ENCODE peak calls at places on chromosomes 16 and 17, in seven cellular contexts. N is GM10248; F is kidney epithelial cell; V is Caco-2; S is tibial artery; O is CD4-positive, alpha-beta T cell; G is WTC11. T is an unnamed sample.
A peak's percentile ranks its signal among the peaks of the same experiment; 100 is the strongest.

GRCh38 chr17:71741836-71742235 is 379.0 kb upstream of the SOX9 start:
- DNase-seq in O (no peak), G (no peak), F (no peak), S (no peak), N (no peak), V (no peak), T (no peak)

GRCh38 chr16:71933913-71934696 is 38.8 kb downstream of the IST1 start:
- DNase-seq in S (no peak), F (peak; percentile 54), N (no peak), V (no peak), G (no peak), O (no peak), T (no peak)

GRCh38 chr16:71666928-71667707 is 41.1 kb downstream of the MARVELD3 start:
- DNase-seq in N (no peak), O (no peak), G (no peak), V (peak; percentile 62), S (no peak), F (no peak), T (no peak)

GRCh38 chr16:4787627-4788482 is at the start of gene SEPTIN12:
- DNase-seq in V (peak; percentile 67), G (no peak), N (no peak), S (no peak), O (no peak), F (no peak), T (no peak)

GRCh38 chr16:79042886-79043285 is 557.7 kb downstream of the MAF start:
- DNase-seq in G (no peak), V (no peak), S (no peak), F (no peak), O (no peak), N (no peak), T (no peak)

GRCh38 chr17:61157246-61157887 is 242.3 kb upstream of the TBX2 start:
- DNase-seq in N (no peak), V (no peak), F (no peak), O (no peak), G (no peak), S (no peak), T (peak; percentile 10)

GRCh38 chr16:14121135-14121534 is 50.0 kb downstream of the MRTFB start:
- DNase-seq in G (no peak), N (peak; percentile 13), F (no peak), S (no peak), O (no peak), V (no peak), T (no peak)

GRCh38 chr17:16374129-16374528 is 6.8 kb upstream of the UBB start:
- DNase-seq in G (no peak), V (no peak), O (no peak), F (no peak), N (no peak), S (no peak), T (no peak)

GRCh38 chr17:56681561-56682266 is 88.2 kb downstream of the NOG start:
- DNase-seq in N (no peak), F (peak; percentile 98), V (no peak), O (no peak), G (no peak), S (no peak), T (no peak)

GRCh38 chr16:69453936-69454335 is 29.5 kb downstream of the CYB5B start:
- DNase-seq in V (no peak), S (no peak), F (no peak), N (no peak), G (no peak), O (no peak), T (no peak)

GRCh38 chr16:80666378-80667257 is 125.8 kb downstream of the DYNLRB2 start:
- DNase-seq in O (no peak), F (no peak), N (no peak), V (no peak), G (no peak), S (no peak), T (no peak)
- TF ChIP-seq CTCF in O (no peak), F (no peak), N (no peak), V (no peak), G (no peak), S (no peak), T (no peak)

GRCh38 chr16:55495616-55496289 is 13.1 kb upstream of the LPCAT2 start:
- DNase-seq in V (no peak), F (no peak), G (no peak), N (no peak), S (no peak), O (no peak), T (no peak)

GRCh38 chr16:55497558-55497957 is 11.3 kb upstream of the LPCAT2 start:
- DNase-seq in S (no peak), N (no peak), G (no peak), V (no peak), O (no peak), F (no peak), T (no peak)

GRCh38 chr16:55496509-55497145 is 12.2 kb upstream of the LPCAT2 start:
- DNase-seq in N (no peak), O (no peak), F (no peak), G (no peak), S (no peak), V (no peak), T (no peak)

GRCh38 chr16:55492756-55493380 is 13.9 kb downstream of the MMP2 start:
- DNase-seq in S (no peak), O (no peak), V (no peak), G (no peak), N (no peak), F (no peak), T (no peak)

GRCh38 chr16:55494994-55495421 is 13.9 kb upstream of the LPCAT2 start:
- DNase-seq in O (no peak), N (no peak), V (peak; percentile 69), F (no peak), S (no peak), G (no peak), T (no peak)
- TF ChIP-seq CTCF in O (no peak), N (no peak), V (no peak), F (peak; percentile 17), S (peak; percentile 16), G (no peak), T (no peak)

DNA sequence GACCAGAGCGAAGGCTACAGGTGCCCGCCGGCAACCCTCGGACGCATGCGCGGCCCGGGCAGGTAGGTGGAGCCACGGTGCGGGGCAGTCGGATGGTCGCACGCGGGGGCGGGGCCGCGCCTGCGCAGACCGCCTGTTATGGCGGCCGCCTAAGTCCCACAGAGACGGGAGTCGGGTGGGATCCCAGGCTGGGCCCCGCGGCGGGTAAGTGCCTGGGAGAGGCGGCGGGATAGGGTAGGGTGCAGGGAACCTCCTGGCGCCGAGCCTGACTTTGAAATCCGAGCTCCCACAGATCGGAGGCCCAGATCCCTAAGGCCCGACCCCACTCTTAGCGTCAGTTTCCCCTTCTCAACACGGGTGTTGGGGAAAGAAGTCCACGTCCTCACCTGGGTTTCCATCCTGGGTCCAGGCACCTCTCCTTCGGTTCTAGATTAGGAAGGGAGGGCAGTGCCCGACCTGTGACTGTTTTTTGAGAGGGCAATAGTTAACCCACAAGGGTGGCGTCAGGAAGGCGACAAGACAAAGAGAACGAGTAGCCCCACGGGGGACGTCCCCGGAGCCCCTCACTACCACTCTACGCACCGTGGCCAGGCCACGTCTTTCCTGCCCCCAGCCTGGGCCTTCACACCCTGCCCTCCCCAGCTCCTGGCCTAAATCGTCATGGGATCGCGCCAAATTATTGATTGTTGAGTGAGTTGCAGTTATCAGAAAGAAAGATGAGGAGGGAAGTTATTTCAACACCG is at the start of gene METTL22:
- DNase-seq in S (peak; percentile 92), V (peak; percentile 88), O (peak; percentile 87), G (peak; percentile 94), N (peak; percentile 100), F (peak; percentile 50), T (peak; percentile 98)
- TF ChIP-seq CTCF in S (no peak), V (no peak), O (no peak), G (no peak), N (no peak), F (no peak), T (no peak)

GRCh38 chr16:1538804-1539520 is 5.5 kb downstream of the TMEM204 start:
- DNase-seq in O (no peak), V (no peak), G (peak; percentile 59), S (no peak), N (no peak), F (no peak), T (no peak)
- TF ChIP-seq CTCF in O (no peak), V (no peak), G (peak; percentile 30), S (no peak), N (no peak), F (no peak), T (no peak)

GRCh38 chr17:33725675-33726271 is 432.7 kb upstream of the ASIC2 start:
- DNase-seq in G (peak; percentile 80), O (no peak), V (peak; percentile 48), F (no peak), S (no peak), N (peak; percentile 53), T (peak; percentile 74)
- TF ChIP-seq CTCF in G (peak; percentile 72), O (no peak), V (peak; percentile 78), F (peak; percentile 76), S (no peak), N (peak; percentile 71), T (peak; percentile 65)

GRCh38 chr16:11140466-11140865 is 115.5 kb downstream of the SOCS1 start:
- DNase-seq in V (no peak), G (no peak), F (no peak), N (no peak), O (no peak), S (peak; percentile 37), T (no peak)
- TF ChIP-seq CTCF in V (no peak), G (no peak), F (no peak), N (no peak), O (no peak), S (no peak), T (no peak)

DNA sequence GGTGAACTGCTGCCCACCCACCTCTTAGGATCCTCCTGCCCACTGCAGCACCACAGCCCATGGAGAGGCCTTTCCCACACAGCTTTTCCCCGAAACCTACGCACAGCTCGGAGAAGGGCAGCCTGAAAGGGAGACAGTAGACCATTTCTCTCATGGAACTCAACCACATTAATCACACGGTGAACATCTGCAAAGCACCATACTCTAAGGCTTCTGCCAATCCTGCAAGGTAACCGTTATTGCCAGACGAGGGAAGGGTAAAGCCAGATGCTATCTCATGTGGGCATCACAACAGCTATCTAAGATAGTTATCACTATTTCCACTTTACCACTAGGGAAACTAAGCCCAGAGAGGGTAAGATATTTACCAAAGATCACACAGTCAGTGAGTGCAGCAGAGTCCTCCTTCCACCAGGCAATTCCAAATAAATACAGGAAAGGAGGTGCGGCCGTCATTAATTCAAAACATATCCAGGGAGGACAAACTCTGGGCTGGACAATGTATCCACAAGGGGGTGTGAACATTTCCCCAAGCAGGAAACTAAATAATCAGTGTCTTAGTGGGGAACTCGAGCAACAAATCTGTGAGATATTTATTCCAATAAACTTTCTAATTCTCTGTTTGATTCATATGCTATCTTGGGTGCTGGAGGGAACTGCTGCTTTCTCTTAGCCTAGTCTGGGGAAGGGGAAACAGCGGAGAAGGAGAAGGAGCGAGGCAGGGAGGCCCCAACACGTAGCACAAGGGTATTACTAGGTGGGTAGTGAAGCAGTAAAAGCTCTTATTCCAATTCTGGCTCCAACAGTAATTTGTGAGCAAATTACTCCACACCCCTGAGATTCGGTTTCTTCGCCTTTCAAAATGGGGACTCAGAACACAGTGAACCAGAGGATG is 723 bp downstream of the TMEM186 start:
- DNase-seq in V (no peak), G (no peak), F (no peak), O (no peak), S (no peak), N (no peak), T (no peak)
- TF ChIP-seq CTCF in V (no peak), G (no peak), F (no peak), O (no peak), S (no peak), N (no peak), T (no peak)

T was measured in nephron progenitor cell.